ENCODE peak calls at places on chromosomes 3 and 15, in six cellular contexts. One of them, this sample, is unnamed. For H3K4me1 and H3K9me3, the result is how much of the 10 kb centered on the place peaks cover.

GRCh38 chr3:161014997-161015749 is 90.0 kb downstream of the B3GALNT1 start:
- DNase-seq in A673: no peak
- DNase-seq in CD8-positive, alpha-beta memory T cell: no peak
- DNase-seq in cardiac muscle cell: no peak
- DNase-seq in small intestine: no peak
- DNase-seq in IMR-90: no peak
- DNase-seq in this sample: no peak

GRCh38 chr3:101253429-101253828 is 66.9 kb downstream of the IMPG2 start:
- DNase-seq in A673: no peak
- DNase-seq in CD8-positive, alpha-beta memory T cell: no peak
- DNase-seq in cardiac muscle cell: no peak
- DNase-seq in small intestine: no peak
- DNase-seq in IMR-90: no peak
- DNase-seq in this sample: no peak

GRCh38 chr3:39433642-39434041 is 27.1 kb downstream of the RPSA start:
- DNase-seq in A673: no peak
- DNase-seq in CD8-positive, alpha-beta memory T cell: no peak
- DNase-seq in cardiac muscle cell: no peak
- DNase-seq in small intestine: peak
- DNase-seq in IMR-90: peak
- DNase-seq in this sample: no peak

GRCh38 chr15:100908466-100908865 is 10.7 kb upstream of the LRRK1 start:
- DNase-seq in A673: no peak
- DNase-seq in CD8-positive, alpha-beta memory T cell: no peak
- DNase-seq in cardiac muscle cell: no peak
- DNase-seq in small intestine: no peak
- DNase-seq in IMR-90: no peak
- DNase-seq in this sample: no peak

GRCh38 chr3:142963266-142964149 is at the start of gene PAQR9:
- DNase-seq in A673: peak
- DNase-seq in CD8-positive, alpha-beta memory T cell: no peak
- DNase-seq in cardiac muscle cell: peak
- DNase-seq in small intestine: no peak
- DNase-seq in IMR-90: no peak
- DNase-seq in this sample: peak

GRCh38 chr3:123447749-123448502 is 964 bp downstream of the ADCY5 start:
- DNase-seq in A673: no peak
- DNase-seq in CD8-positive, alpha-beta memory T cell: peak
- DNase-seq in cardiac muscle cell: peak
- DNase-seq in small intestine: peak
- DNase-seq in IMR-90: no peak
- DNase-seq in this sample: peak

GRCh38 chr3:171976526-171976925 is 62.9 kb upstream of the FNDC3B start:
- DNase-seq in A673: no peak
- DNase-seq in CD8-positive, alpha-beta memory T cell: no peak
- DNase-seq in cardiac muscle cell: no peak
- DNase-seq in small intestine: no peak
- DNase-seq in IMR-90: peak
- DNase-seq in this sample: no peak

GRCh38 chr15:70765504-70766281 is 2.3 kb upstream of the UACA start:
- DNase-seq in A673: no peak
- DNase-seq in CD8-positive, alpha-beta memory T cell: no peak
- DNase-seq in cardiac muscle cell: no peak
- DNase-seq in small intestine: no peak
- DNase-seq in IMR-90: peak
- DNase-seq in this sample: no peak

GRCh38 chr15:83973816-83974215 is 261.8 kb upstream of the GOLGA6L4 start:
- DNase-seq in A673: peak
- DNase-seq in CD8-positive, alpha-beta memory T cell: no peak
- DNase-seq in cardiac muscle cell: no peak
- DNase-seq in small intestine: no peak
- DNase-seq in IMR-90: peak
- DNase-seq in this sample: peak

GRCh38 chr3:172647823-172648222 is 63.0 kb downstream of the NCEH1 start:
- DNase-seq in A673: no peak
- DNase-seq in CD8-positive, alpha-beta memory T cell: no peak
- DNase-seq in cardiac muscle cell: no peak
- DNase-seq in small intestine: no peak
- DNase-seq in IMR-90: no peak
- DNase-seq in this sample: no peak

GRCh38 chr3:89740881-89741177 is 633.4 kb downstream of the EPHA3 start:
- DNase-seq in A673: no peak
- DNase-seq in CD8-positive, alpha-beta memory T cell: no peak
- DNase-seq in cardiac muscle cell: no peak
- DNase-seq in small intestine: no peak
- DNase-seq in IMR-90: peak
- DNase-seq in this sample: no peak

GRCh38 chr3:67737911-67738865 is 83.8 kb upstream of the SUCLG2 start:
- DNase-seq in A673: no peak
- DNase-seq in CD8-positive, alpha-beta memory T cell: no peak
- DNase-seq in cardiac muscle cell: no peak
- DNase-seq in small intestine: peak
- DNase-seq in IMR-90: no peak
- DNase-seq in this sample: peak

GRCh38 chr3:184857099-184857498 is 45.1 kb downstream of the VPS8 start:
- DNase-seq in A673: no peak
- DNase-seq in CD8-positive, alpha-beta memory T cell: no peak
- DNase-seq in cardiac muscle cell: no peak
- DNase-seq in small intestine: no peak
- DNase-seq in IMR-90: no peak
- DNase-seq in this sample: no peak
- H3K4me1 ChIP-seq in A673: under half
- H3K4me1 ChIP-seq in CD8-positive, alpha-beta memory T cell: under half
- H3K4me1 ChIP-seq in cardiac muscle cell: under half
- H3K4me1 ChIP-seq in small intestine: under half
- H3K4me1 ChIP-seq in IMR-90: under half
- H3K4me1 ChIP-seq in this sample: under half

GRCh38 chr3:150936693-150937092 is 31.5 kb upstream of the MINDY4B start:
- DNase-seq in A673: no peak
- DNase-seq in CD8-positive, alpha-beta memory T cell: no peak
- DNase-seq in cardiac muscle cell: no peak
- DNase-seq in small intestine: no peak
- DNase-seq in IMR-90: no peak
- DNase-seq in this sample: no peak
- H3K9me3 ChIP-seq in A673: under half
- H3K9me3 ChIP-seq in CD8-positive, alpha-beta memory T cell: under half
- H3K9me3 ChIP-seq in cardiac muscle cell: under half
- H3K9me3 ChIP-seq in small intestine: under half
- H3K9me3 ChIP-seq in IMR-90: under half
- H3K9me3 ChIP-seq in this sample: under half

GRCh38 chr3:32136703-32137102 is 30.3 kb downstream of the GPD1L start:
- DNase-seq in A673: no peak
- DNase-seq in CD8-positive, alpha-beta memory T cell: no peak
- DNase-seq in cardiac muscle cell: no peak
- DNase-seq in small intestine: no peak
- DNase-seq in IMR-90: no peak
- DNase-seq in this sample: no peak
- H3K4me1 ChIP-seq in A673: under half
- H3K4me1 ChIP-seq in CD8-positive, alpha-beta memory T cell: under half
- H3K4me1 ChIP-seq in cardiac muscle cell: under half
- H3K4me1 ChIP-seq in small intestine: under half
- H3K4me1 ChIP-seq in IMR-90: under half
- H3K4me1 ChIP-seq in this sample: under half

GRCh38 chr3:60956729-60957128 is 294.5 kb downstream of the FHIT start:
- DNase-seq in A673: no peak
- DNase-seq in CD8-positive, alpha-beta memory T cell: no peak
- DNase-seq in cardiac muscle cell: no peak
- DNase-seq in small intestine: no peak
- DNase-seq in IMR-90: no peak
- DNase-seq in this sample: no peak

GRCh38 chr3:60955034-60955433 is 296.2 kb downstream of the FHIT start:
- DNase-seq in A673: no peak
- DNase-seq in CD8-positive, alpha-beta memory T cell: no peak
- DNase-seq in cardiac muscle cell: no peak
- DNase-seq in small intestine: no peak
- DNase-seq in IMR-90: no peak
- DNase-seq in this sample: no peak

GRCh38 chr3:60954049-60954448 is 297.2 kb downstream of the FHIT start:
- DNase-seq in A673: peak
- DNase-seq in CD8-positive, alpha-beta memory T cell: no peak
- DNase-seq in cardiac muscle cell: no peak
- DNase-seq in small intestine: peak
- DNase-seq in IMR-90: no peak
- DNase-seq in this sample: no peak

GRCh38 chr3:60953406-60953805 is 297.8 kb downstream of the FHIT start:
- DNase-seq in A673: peak
- DNase-seq in CD8-positive, alpha-beta memory T cell: no peak
- DNase-seq in cardiac muscle cell: no peak
- DNase-seq in small intestine: no peak
- DNase-seq in IMR-90: no peak
- DNase-seq in this sample: no peak

GRCh38 chr3:60957541-60957940 is 293.7 kb downstream of the FHIT start:
- DNase-seq in A673: no peak
- DNase-seq in CD8-positive, alpha-beta memory T cell: no peak
- DNase-seq in cardiac muscle cell: no peak
- DNase-seq in small intestine: no peak
- DNase-seq in IMR-90: no peak
- DNase-seq in this sample: no peak
- H3K9me3 ChIP-seq in A673: under half
- H3K9me3 ChIP-seq in CD8-positive, alpha-beta memory T cell: under half
- H3K9me3 ChIP-seq in cardiac muscle cell: under half
- H3K9me3 ChIP-seq in small intestine: under half
- H3K9me3 ChIP-seq in IMR-90: under half
- H3K9me3 ChIP-seq in this sample: under half

This sample was measured in HAP-1.